ENCODE peak calls at places on chromosome 14, in seven cellular contexts. Z, O, I, J, P, R and A are unnamed samples.

GRCh38 chr14:84987042-84987441 is 542.9 kb upstream of the FLRT2 start:
- DNase-seq in Z (no peak), O (no peak), I (no peak), J (no peak), P (no peak), R (no peak), A (no peak)

GRCh38 chr14:27050195-27050594 is 452.4 kb upstream of the NOVA1 start:
- DNase-seq in Z (no peak), O (no peak), I (no peak), J (no peak), P (no peak), R (no peak), A (no peak)

GRCh38 chr14:65461730-65462129 is 49.2 kb downstream of the FUT8 start:
- DNase-seq in Z (peak), O (no peak), I (no peak), J (no peak), P (no peak), R (no peak), A (no peak)

GRCh38 chr14:64196026-64196425 is 98.1 kb downstream of the ESR2 start:
- DNase-seq in Z (no peak), O (no peak), I (no peak), J (no peak), P (no peak), R (no peak), A (no peak)

GRCh38 chr14:34715108-34715863 is 893 bp upstream of the CFL2 start:
- DNase-seq in Z (peak), O (no peak), I (no peak), J (no peak), P (no peak), R (no peak), A (no peak)

GRCh38 chr14:99871771-99872170 is 78.6 kb downstream of the EML1 start:
- DNase-seq in Z (no peak), O (no peak), I (no peak), J (no peak), P (no peak), R (no peak), A (no peak)

GRCh38 chr14:92694807-92695206 is 53.6 kb downstream of the LGMN start:
- DNase-seq in Z (no peak), O (no peak), I (no peak), J (no peak), P (no peak), R (peak), A (peak)

GRCh38 chr14:33592298-33592697 is 358.6 kb downstream of the EGLN3 start:
- DNase-seq in Z (no peak), O (peak), I (no peak), J (no peak), P (no peak), R (no peak), A (no peak)

GRCh38 chr14:31261859-31262739 is 54.5 kb upstream of the HECTD1 start:
- DNase-seq in Z (peak), O (peak), I (no peak), J (no peak), P (peak), R (no peak), A (no peak)

GRCh38 chr14:70422538-70422937 is 5.6 kb upstream of the SYNJ2BP start:
- DNase-seq in Z (no peak), O (no peak), I (no peak), J (no peak), P (peak), R (no peak), A (no peak)

DNA sequence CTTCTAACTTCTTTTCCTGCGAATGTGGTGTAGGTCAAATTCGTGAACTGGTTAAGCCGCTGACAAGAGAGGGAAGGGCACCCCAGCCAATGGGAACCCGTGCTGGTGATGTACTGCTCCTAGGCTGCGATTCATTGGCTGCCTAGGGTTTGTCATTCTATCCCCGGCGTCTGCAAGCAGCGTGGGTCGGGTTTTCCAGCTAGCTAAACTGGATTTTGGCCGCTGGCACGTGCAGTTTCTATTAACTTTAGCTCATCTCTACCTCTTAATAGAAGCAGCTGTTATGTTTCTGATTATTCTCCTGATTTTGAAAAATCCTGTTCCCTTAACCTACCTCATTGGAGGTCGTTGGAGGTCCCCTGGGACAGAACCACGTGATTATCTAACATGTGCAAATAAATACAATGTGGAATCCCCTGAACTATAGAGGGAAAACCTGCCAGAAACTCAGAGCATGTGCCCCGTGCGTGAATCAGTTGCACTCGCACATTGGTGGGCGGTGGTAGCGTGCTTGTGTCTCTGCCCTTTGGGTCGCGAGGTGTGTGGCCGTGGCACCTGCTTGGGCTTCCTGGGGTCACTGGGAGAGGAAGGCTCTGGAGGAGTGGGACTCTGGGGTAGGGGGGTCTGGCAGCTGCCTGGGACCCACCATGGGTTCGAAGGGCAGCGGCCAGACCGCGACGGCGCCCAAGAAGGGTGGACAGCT is 876 bp upstream of the PPM1A start:
- DNase-seq in Z (peak), O (peak), I (peak), J (peak), P (peak), R (peak), A (peak)
- TF ChIP-seq CTCF in Z (no peak), O (no peak), I (no peak), J (no peak), P (no peak), R (no peak), A (no peak)

GRCh38 chr14:32495435-32495734 is 166.3 kb downstream of the AKAP6 start:
- DNase-seq in Z (no peak), O (no peak), I (no peak), J (no peak), P (no peak), R (no peak), A (no peak)
- H3K4me3 ChIP-seq in Z (no peak), O (no peak), I (no peak), J (no peak), P (no peak), R (peak), A (no peak)

DNA sequence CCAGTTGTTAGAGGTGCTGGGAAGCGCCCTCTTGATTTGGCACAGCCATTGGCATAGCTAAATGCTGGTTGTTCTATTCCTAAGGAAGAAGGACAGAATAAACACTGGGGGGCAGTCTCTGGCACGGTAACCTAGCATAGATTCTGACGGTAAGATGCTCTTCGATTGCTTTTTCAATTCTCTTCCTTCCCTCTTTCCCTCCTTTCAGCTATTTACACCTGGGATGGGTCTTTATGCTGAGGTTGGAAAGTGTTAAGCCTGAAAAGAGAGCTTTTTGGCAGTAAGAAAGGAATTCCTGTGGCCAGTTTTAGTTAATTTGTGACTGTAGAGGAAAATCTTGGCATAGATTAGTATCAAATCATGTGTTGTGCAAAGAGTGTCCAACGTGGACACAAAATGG is 162.8 kb downstream of the SNAPC1 start:
- DNase-seq in Z (no peak), O (peak), I (no peak), J (no peak), P (peak), R (no peak), A (no peak)
- TF ChIP-seq CTCF in Z (no peak), O (peak), I (peak), J (no peak), P (peak), R (no peak), A (peak)

GRCh38 chr14:101843665-101844064 is 82.2 kb downstream of the PPP2R5C start:
- DNase-seq in Z (no peak), O (peak), I (peak), J (no peak), P (no peak), R (no peak), A (peak)
- H3K4me3 ChIP-seq in Z (no peak), O (no peak), I (no peak), J (no peak), P (no peak), R (no peak), A (no peak)

GRCh38 chr14:82999802-83000201 is 1466.1 kb upstream of the SEL1L start:
- DNase-seq in Z (no peak), O (peak), I (no peak), J (no peak), P (peak), R (no peak), A (no peak)
- TF ChIP-seq CTCF in Z (no peak), O (peak), I (no peak), J (no peak), P (peak), R (no peak), A (no peak)

GRCh38 chr14:38989917-38990546 is 113.0 kb downstream of the SEC23A start:
- DNase-seq in Z (no peak), O (no peak), I (no peak), J (no peak), P (no peak), R (no peak), A (no peak)
- H3K4me3 ChIP-seq in Z (no peak), O (no peak), I (no peak), J (no peak), P (no peak), R (peak), A (no peak)

GRCh38 chr14:88914956-88915355 is 90.5 kb downstream of the TTC8 start:
- DNase-seq in Z (no peak), O (no peak), I (no peak), J (no peak), P (no peak), R (no peak), A (no peak)

DNA sequence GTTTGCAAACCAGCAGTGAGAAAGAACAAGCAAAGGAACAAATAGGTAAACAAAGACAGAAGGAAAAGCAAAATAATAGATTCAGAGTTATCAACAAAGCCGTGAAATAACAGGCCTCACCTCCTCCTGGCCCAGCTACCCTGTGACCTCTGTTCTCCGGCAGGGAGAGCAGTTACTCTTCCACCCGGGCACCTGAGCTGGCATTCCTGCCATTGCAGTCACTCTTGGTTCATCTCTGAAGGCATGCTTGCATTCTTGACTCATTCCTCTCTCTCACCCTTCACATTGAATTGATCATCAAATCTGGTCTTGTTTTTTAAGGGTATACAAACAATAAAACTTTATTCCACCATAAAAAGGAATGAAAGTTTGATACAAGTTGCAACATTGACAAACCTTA is 95.1 kb downstream of the TTC8 start:
- DNase-seq in Z (no peak), O (no peak), I (no peak), J (peak), P (no peak), R (no peak), A (no peak)
- TF ChIP-seq CTCF in Z (no peak), O (no peak), I (no peak), J (no peak), P (no peak), R (no peak), A (no peak)